ENCODE peak calls at places on chromosomes 3 and 15, in eight cellular contexts. T is stomach, C is GM20000, H is A549, F is epithelial cell of esophagus, K is tibial artery, Y is HCT116, Q is left ventricle myocardium inferior. N is an unnamed sample.

GRCh38 chr3:133703915-133704314 is 42.2 kb upstream of the TOPBP1 start:
- DNase-seq in T (no peak), C (no peak), H (no peak), F (no peak), K (no peak), Y (no peak), Q (no peak), N (no peak)

GRCh38 chr15:99909914-99910313 is 176.7 kb upstream of the LYSMD4 start:
- DNase-seq in T (no peak), C (peak), H (peak), F (no peak), K (no peak), Y (peak), Q (no peak), N (peak)

GRCh38 chr15:73540161-73540560 is 93.0 kb downstream of the NPTN start:
- DNase-seq in T (no peak), C (no peak), H (peak), F (peak), K (no peak), Y (no peak), Q (no peak), N (peak)

GRCh38 chr3:13076255-13076654 is 3.0 kb upstream of the IQSEC1 start:
- DNase-seq in T (no peak), C (no peak), H (no peak), F (no peak), K (no peak), Y (no peak), Q (no peak), N (no peak)

GRCh38 chr3:126983653-126984390 is 907 bp downstream of the PLXNA1 start:
- DNase-seq in T (no peak), C (peak), H (no peak), F (peak), K (no peak), Y (no peak), Q (no peak), N (no peak)

GRCh38 chr15:40942337-40942854 is 10.9 kb upstream of the CHAC1 start:
- DNase-seq in T (no peak), C (no peak), H (no peak), F (no peak), K (no peak), Y (no peak), Q (no peak), N (no peak)

GRCh38 chr3:12553921-12554391 is 2.9 kb upstream of the MKRN2 start:
- DNase-seq in T (no peak), C (no peak), H (peak), F (peak), K (peak), Y (no peak), Q (no peak), N (no peak)

GRCh38 chr15:48385431-48385830 is 54.2 kb downstream of the DUT start:
- DNase-seq in T (no peak), C (no peak), H (no peak), F (peak), K (no peak), Y (no peak), Q (no peak), N (no peak)

GRCh38 chr15:40032125-40032839 is 6.7 kb downstream of the SRP14 start:
- DNase-seq in T (no peak), C (no peak), H (no peak), F (no peak), K (no peak), Y (no peak), Q (no peak), N (no peak)

GRCh38 chr15:60573936-60574335 is 95.0 kb upstream of the ICE2 start:
- DNase-seq in T (no peak), C (no peak), H (no peak), F (no peak), K (no peak), Y (no peak), Q (no peak), N (no peak)

GRCh38 chr15:32888221-32888761 is 170.5 kb downstream of the GREM1 start:
- DNase-seq in T (no peak), C (no peak), H (no peak), F (peak), K (no peak), Y (no peak), Q (no peak), N (no peak)

GRCh38 chr15:67801926-67802914 is 23.1 kb upstream of the SKOR1 start:
- DNase-seq in T (no peak), C (no peak), H (no peak), F (no peak), K (no peak), Y (no peak), Q (no peak), N (no peak)

GRCh38 chr3:100043271-100043670 is 71.0 kb downstream of the FILIP1L start:
- DNase-seq in T (no peak), C (no peak), H (no peak), F (no peak), K (no peak), Y (no peak), Q (no peak), N (no peak)

GRCh38 chr15:101104186-101104585 is 147.7 kb downstream of the CHSY1 start:
- DNase-seq in T (no peak), C (no peak), H (no peak), F (no peak), K (no peak), Y (no peak), Q (no peak), N (no peak)

GRCh38 chr15:97706059-97706458 is 254.4 kb upstream of the ARRDC4 start:
- DNase-seq in T (no peak), C (no peak), H (no peak), F (no peak), K (no peak), Y (no peak), Q (no peak), N (peak)

GRCh38 chr15:94411279-94411678 is 179.9 kb downstream of the MCTP2 start:
- DNase-seq in T (no peak), C (no peak), H (no peak), F (no peak), K (no peak), Y (no peak), Q (no peak), N (no peak)

GRCh38 chr15:52440414-52440813 is 88.3 kb downstream of the MYO5A start:
- DNase-seq in T (no peak), C (no peak), H (peak), F (peak), K (no peak), Y (peak), Q (no peak), N (no peak)

DNA sequence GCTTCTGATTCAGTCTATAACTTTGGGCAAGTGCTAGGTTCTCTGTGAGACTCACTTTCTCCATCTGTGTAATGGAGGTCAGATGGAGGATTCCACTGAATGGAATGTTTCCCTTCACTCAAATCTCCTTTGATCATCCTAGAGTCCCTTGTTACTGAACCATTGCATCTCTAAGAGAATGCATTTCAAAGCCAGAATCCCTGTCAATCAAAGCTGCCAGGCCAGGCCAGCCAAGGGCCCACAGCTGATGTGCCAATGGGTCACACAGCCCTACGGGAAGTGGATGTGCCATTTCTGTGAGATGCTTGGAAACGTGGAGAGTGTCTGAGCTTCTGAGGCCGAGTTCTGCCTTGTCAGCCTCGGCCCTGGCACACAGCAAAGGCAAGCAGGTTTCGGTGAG is 32.4 kb downstream of the SCN5A start:
- DNase-seq in T (no peak), C (no peak), H (no peak), F (no peak), K (no peak), Y (no peak), Q (no peak), N (no peak)
- TF ChIP-seq CTCF in T (no peak), C (no peak), H (no peak), F (no peak), K (no peak), Y (no peak), Q (no peak), N (no peak)

GRCh38 chr3:145623349-145623748 is 537.6 kb downstream of the PLOD2 start:
- DNase-seq in T (no peak), C (no peak), H (no peak), F (peak), K (no peak), Y (no peak), Q (no peak), N (no peak)

GRCh38 chr3:145628211-145628610 is 532.8 kb downstream of the PLOD2 start:
- DNase-seq in T (no peak), C (no peak), H (no peak), F (peak), K (no peak), Y (no peak), Q (no peak), N (no peak)
- TF ChIP-seq CTCF in T (no peak), C (no peak), H (no peak), F (no peak), K (no peak), Y (no peak), Q (no peak), N (no peak)

GRCh38 chr3:20236603-20237002 is 50.6 kb upstream of the SGO1 start:
- DNase-seq in T (no peak), C (no peak), H (no peak), F (no peak), K (no peak), Y (no peak), Q (no peak), N (no peak)
- TF ChIP-seq CTCF in T (no peak), C (no peak), H (no peak), F (no peak), K (no peak), Y (no peak), Q (no peak), N (no peak)

GRCh38 chr3:10352146-10352911 is 31.4 kb upstream of the SEC13 start:
- DNase-seq in T (no peak), C (no peak), H (peak), F (peak), K (no peak), Y (no peak), Q (no peak), N (no peak)
- TF ChIP-seq CTCF in T (no peak), C (no peak), H (no peak), F (no peak), K (no peak), Y (no peak), Q (no peak), N (no peak)

DNA sequence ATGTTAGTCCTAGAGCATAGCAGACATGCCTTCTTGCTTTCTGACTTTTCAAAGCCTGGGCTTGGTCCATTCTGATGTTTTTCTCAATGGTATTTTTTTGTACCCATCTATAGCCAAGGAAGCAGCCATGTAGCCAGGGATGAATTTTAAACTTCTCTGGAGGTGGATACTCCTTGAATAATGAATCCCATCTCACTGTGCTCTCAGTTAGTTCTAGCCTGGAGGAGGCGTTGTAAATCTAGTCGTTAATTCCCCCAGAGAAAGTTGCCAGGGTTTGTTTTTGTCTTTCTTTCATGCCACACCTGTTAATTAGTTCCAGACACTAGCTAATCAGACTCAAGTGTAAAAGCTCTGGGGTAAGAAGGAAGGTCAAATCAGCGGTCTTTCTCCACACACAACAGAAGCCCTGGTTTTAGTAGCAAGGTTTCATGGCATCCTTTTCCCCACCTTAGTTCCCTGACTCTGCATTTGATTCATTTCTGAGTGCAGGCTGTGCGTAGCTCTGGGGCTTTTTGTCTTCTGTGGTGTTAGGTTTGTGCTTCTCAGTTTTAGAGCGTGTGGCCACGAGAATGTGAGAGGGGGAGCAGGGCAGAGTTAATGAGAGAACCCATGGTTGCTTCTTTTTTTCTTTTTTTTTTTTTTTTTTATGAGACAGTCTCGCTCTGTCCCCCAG is 19.7 kb downstream of the PTPRG start:
- DNase-seq in T (no peak), C (no peak), H (no peak), F (no peak), K (no peak), Y (no peak), Q (no peak), N (no peak)
- TF ChIP-seq CTCF in T (no peak), C (no peak), H (no peak), F (no peak), K (no peak), Y (no peak), Q (no peak), N (no peak)

GRCh38 chr3:181076558-181076957 is 87.0 kb upstream of the DNAJC19 start:
- DNase-seq in T (no peak), C (no peak), H (no peak), F (no peak), K (no peak), Y (no peak), Q (no peak), N (no peak)

GRCh38 chr3:181075098-181075497 is 85.6 kb upstream of the DNAJC19 start:
- DNase-seq in T (no peak), C (no peak), H (no peak), F (no peak), K (no peak), Y (no peak), Q (no peak), N (no peak)
- TF ChIP-seq CTCF in T (no peak), C (no peak), H (no peak), F (no peak), K (no peak), Y (no peak), Q (no peak), N (no peak)

DNA sequence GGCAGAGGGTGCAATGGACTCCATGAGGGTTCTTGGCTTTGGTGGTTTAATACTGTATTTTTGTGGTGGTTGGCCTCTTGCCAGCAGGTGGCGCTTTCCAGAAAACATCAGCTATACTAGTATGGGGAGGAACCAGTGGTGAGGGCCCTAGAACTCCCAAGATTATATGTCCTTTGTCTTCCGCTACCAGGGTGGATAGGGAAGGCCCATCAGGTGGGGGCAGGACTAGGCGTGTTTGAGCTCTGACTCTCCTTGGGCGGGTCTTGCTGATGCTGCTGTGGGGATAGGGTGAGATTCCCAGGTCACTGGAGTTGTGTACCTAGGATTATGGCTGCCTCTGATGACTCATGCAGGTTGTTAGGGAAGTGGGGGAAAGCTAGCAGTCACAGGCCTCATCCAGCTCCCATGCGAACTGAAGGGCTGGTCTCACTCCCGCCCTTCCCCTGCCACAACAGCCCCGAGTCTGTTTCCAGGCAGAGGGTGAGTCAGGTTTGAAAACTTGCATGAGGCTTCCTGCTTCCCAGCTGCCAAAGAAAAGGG is 357.7 kb downstream of the OTOL1 start:
- DNase-seq in T (peak), C (peak), H (peak), F (peak), K (no peak), Y (peak), Q (no peak), N (no peak)
- TF ChIP-seq CTCF in T (no peak), C (peak), H (no peak), F (peak), K (no peak), Y (peak), Q (no peak), N (peak)

GRCh38 chr3:81352867-81353266 is 408.6 kb downstream of the GBE1 start:
- DNase-seq in T (no peak), C (no peak), H (peak), F (peak), K (no peak), Y (peak), Q (no peak), N (peak)
- TF ChIP-seq CTCF in T (no peak), C (peak), H (no peak), F (peak), K (no peak), Y (no peak), Q (peak), N (peak)

GRCh38 chr3:72652395-72652794 is 195.8 kb downstream of the SHQ1 start:
- DNase-seq in T (no peak), C (no peak), H (no peak), F (peak), K (no peak), Y (no peak), Q (no peak), N (no peak)

GRCh38 chr3:72658466-72659100 is 189.7 kb downstream of the SHQ1 start:
- DNase-seq in T (no peak), C (no peak), H (no peak), F (peak), K (no peak), Y (no peak), Q (no peak), N (no peak)

GRCh38 chr3:72655151-72655551 is 193.1 kb downstream of the SHQ1 start:
- DNase-seq in T (no peak), C (no peak), H (no peak), F (no peak), K (no peak), Y (no peak), Q (no peak), N (no peak)

GRCh38 chr3:72657666-72658065 is 190.6 kb downstream of the SHQ1 start:
- DNase-seq in T (no peak), C (peak), H (no peak), F (peak), K (no peak), Y (no peak), Q (no peak), N (no peak)

DNA sequence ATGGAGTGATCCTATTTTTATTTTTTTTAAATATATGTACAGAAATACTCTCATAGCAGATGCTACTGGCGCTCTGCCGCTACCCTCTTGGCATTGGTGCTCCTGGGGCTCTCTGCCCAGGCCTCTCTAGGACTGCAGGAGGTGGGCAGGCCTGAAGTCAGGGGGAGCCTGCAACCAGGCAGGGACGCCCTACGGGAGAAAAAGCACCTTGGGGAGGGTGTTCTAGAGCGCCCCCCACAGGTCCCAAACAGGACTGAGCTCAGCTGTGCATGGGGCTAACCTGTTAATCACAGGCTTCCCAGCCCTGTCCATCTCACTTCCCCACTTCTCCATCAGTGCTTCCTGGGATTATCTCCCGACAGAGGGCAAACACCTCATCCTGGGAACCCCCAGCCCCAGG is 192.5 kb downstream of the SHQ1 start:
- DNase-seq in T (no peak), C (peak), H (no peak), F (no peak), K (no peak), Y (no peak), Q (no peak), N (no peak)
- TF ChIP-seq CTCF in T (no peak), C (no peak), H (no peak), F (peak), K (no peak), Y (peak), Q (no peak), N (no peak)

DNA sequence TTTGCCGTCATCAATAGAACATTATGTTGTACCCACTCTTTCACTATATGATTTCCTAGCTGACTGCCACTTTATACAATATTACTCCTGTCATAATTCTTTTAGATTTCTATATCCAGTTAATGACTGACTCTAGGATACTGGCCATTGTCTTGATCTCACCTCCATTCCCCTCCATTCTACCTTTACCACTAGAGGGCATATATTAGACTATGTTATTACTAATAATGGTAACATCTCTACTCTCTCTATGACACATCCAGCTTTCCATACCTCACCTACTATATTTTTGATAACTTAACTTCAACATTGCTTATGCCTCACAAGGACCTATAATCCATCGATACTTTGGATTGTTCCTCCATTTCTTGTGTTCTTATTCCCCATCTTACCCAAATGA is 31.4 kb upstream of the POU1F1 start:
- DNase-seq in T (no peak), C (peak), H (no peak), F (peak), K (no peak), Y (no peak), Q (no peak), N (no peak)
- TF ChIP-seq CTCF in T (no peak), C (no peak), H (no peak), F (peak), K (no peak), Y (peak), Q (no peak), N (peak)

N was measured in LNCaP clone FGC.